ENCODE peak calls at places on chromosomes 16 and 17, in eight cellular contexts. D is PC-3, J is A549, A is mucosa of descending colon, M is prostate gland, K is colonic mucosa, O is heart left ventricle, Y is Peyer's patch. R is an unnamed sample.
A peak's percentile ranks its signal among the peaks of the same experiment; 100 is the strongest.

GRCh38 chr16:4511441-4512082 is 27.0 kb downstream of the CDIP1 start:
- DNase-seq in D (peak; percentile 44), J (peak; percentile 71), A (peak; percentile 74), M (peak; percentile 48), K (peak; percentile 55), O (peak; percentile 58), Y (peak; percentile 72), R (no peak)

GRCh38 chr17:43344700-43345099 is 54.1 kb upstream of the ARL4D start:
- DNase-seq in D (no peak), J (no peak), A (no peak), M (no peak), K (no peak), O (no peak), Y (no peak), R (no peak)

GRCh38 chr17:70378005-70378404 is 208.7 kb downstream of the KCNJ2 start:
- DNase-seq in D (no peak), J (no peak), A (no peak), M (no peak), K (no peak), O (no peak), Y (no peak), R (no peak)

GRCh38 chr17:72525225-72525988 is 404.6 kb downstream of the SOX9 start:
- DNase-seq in D (no peak), J (peak; percentile 59), A (peak; percentile 59), M (peak; percentile 55), K (peak; percentile 61), O (no peak), Y (no peak), R (no peak)

GRCh38 chr16:54928421-54929089 is 2.1 kb upstream of the IRX5 start:
- DNase-seq in D (no peak), J (peak; percentile 69), A (peak; percentile 58), M (peak; percentile 78), K (no peak), O (peak; percentile 82), Y (no peak), R (peak; percentile 63)

GRCh38 chr17:48593840-48594411 is 347 bp upstream of the HOXB5 start:
- DNase-seq in D (peak; percentile 88), J (peak; percentile 81), A (peak; percentile 85), M (peak; percentile 20), K (peak; percentile 72), O (peak; percentile 44), Y (peak; percentile 81), R (peak; percentile 83)

GRCh38 chr17:18055597-18055996 is 16.4 kb downstream of the GID4 start:
- DNase-seq in D (peak; percentile 37), J (no peak), A (no peak), M (no peak), K (no peak), O (no peak), Y (no peak), R (no peak)

GRCh38 chr17:7577327-7578199 is 1.9 kb upstream of the CD68 start:
- DNase-seq in D (no peak), J (no peak), A (peak; percentile 15), M (no peak), K (no peak), O (no peak), Y (no peak), R (no peak)

GRCh38 chr16:67163903-67164558 is 514 bp upstream of the HSF4 start:
- DNase-seq in D (no peak), J (no peak), A (no peak), M (no peak), K (peak; percentile 52), O (no peak), Y (no peak), R (no peak)

GRCh38 chr16:67166883-67167168 is 2.3 kb downstream of the HSF4 start:
- DNase-seq in D (no peak), J (no peak), A (no peak), M (no peak), K (no peak), O (no peak), Y (no peak), R (no peak)

GRCh38 chr16:67166035-67166882 is 1.7 kb downstream of the HSF4 start:
- DNase-seq in D (no peak), J (no peak), A (no peak), M (no peak), K (no peak), O (no peak), Y (no peak), R (no peak)

GRCh38 chr16:67164599-67165061 is at the start of gene HSF4:
- DNase-seq in D (no peak), J (no peak), A (peak; percentile 84), M (peak; percentile 34), K (peak; percentile 78), O (peak; percentile 71), Y (peak; percentile 83), R (peak; percentile 89)

DNA sequence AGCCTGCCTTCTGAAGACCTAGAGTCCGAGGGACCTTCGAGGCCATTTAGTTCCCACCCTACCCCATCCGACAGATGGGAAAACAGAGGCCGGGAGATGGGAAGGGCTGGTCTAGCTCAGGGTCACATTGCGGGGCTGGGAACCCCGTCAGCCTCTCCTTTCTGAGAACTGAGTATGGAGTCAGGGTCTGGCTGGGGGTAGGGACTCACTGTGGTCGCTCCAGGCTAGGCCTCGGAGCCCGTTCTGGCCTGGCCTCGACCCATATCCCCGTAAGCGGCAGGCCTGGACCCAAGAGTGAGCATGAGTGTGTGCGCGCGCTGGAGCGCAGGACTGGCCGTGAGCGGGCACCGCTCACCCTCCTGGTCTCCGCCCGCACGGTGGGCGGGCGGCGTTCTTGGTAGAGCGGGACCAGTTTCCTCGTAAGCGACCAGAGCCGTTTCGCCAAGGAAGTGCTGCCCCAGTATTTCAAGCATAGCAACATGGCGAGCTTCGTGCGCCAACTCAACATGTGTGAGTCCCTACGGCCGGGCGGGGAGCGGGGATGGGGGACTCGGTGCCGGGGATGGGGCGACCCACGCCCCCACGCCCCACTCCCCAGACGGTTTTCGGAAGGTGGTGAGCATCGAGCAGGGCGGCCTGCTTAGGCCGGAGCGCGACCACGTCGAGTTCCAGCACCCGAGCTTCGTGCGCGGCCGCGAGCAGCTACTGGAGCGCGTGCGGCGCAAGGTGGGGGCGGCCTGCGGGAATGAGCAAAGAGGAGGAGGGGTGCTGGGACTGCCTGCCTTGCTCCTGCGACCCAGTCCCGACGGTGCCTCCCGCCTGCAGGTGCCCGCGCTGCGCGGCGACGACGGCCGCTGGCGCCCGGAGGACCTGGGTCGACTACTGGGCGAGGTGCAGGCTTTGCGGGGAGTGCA is 833 bp downstream of the HSF4 start:
- DNase-seq in D (no peak), J (no peak), A (no peak), M (no peak), K (no peak), O (no peak), Y (no peak), R (no peak)
- H3K4me3 ChIP-seq in D (no peak overlapping the region), J (no peak overlapping the region), A (no peak overlapping the region), M (no peak overlapping the region), K (no peak overlapping the region), O (peak overlapping the region; percentile 59), Y (no peak overlapping the region), R (peak overlapping the region; percentile 76)

GRCh38 chr16:62249069-62249468 is 212.8 kb upstream of the CDH8 start:
- DNase-seq in D (no peak), J (no peak), A (no peak), M (no peak), K (no peak), O (no peak), Y (no peak), R (no peak)

GRCh38 chr16:62256406-62256805 is 220.2 kb upstream of the CDH8 start:
- DNase-seq in D (no peak), J (peak; percentile 4), A (no peak), M (no peak), K (no peak), O (no peak), Y (no peak), R (no peak)

GRCh38 chr16:62253926-62254325 is 217.7 kb upstream of the CDH8 start:
- DNase-seq in D (no peak), J (no peak), A (no peak), M (peak; percentile 15), K (no peak), O (no peak), Y (no peak), R (no peak)

DNA sequence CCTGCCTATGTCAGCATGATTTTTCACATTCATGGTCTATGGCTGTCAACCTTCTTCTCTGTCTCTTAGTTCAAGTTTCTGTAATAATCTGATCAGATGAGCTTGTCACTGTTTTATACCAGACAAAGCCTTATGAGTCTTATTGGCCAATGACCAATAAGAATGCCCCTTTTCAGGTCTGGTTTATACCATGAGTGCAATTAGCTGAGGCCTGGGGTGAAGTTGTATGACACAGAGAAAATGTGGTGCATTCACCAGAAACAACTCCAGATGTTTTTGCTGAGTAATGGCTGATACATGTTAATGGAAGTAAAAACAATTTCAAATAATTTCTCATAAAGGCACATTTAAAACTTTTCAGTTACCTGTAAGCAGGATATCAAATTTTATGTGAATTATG is 218.6 kb upstream of the CDH8 start:
- DNase-seq in D (no peak), J (no peak), A (no peak), M (no peak), K (no peak), O (no peak), Y (no peak), R (no peak)
- H3K4me1 ChIP-seq in D (no peaks in the 10 kb centered on the region), J (no peaks in the 10 kb centered on the region), A (no peaks in the 10 kb centered on the region), M (no peaks in the 10 kb centered on the region), K (no peaks in the 10 kb centered on the region), O (no peaks in the 10 kb centered on the region), Y (no peaks in the 10 kb centered on the region), R (no peaks in the 10 kb centered on the region)

DNA sequence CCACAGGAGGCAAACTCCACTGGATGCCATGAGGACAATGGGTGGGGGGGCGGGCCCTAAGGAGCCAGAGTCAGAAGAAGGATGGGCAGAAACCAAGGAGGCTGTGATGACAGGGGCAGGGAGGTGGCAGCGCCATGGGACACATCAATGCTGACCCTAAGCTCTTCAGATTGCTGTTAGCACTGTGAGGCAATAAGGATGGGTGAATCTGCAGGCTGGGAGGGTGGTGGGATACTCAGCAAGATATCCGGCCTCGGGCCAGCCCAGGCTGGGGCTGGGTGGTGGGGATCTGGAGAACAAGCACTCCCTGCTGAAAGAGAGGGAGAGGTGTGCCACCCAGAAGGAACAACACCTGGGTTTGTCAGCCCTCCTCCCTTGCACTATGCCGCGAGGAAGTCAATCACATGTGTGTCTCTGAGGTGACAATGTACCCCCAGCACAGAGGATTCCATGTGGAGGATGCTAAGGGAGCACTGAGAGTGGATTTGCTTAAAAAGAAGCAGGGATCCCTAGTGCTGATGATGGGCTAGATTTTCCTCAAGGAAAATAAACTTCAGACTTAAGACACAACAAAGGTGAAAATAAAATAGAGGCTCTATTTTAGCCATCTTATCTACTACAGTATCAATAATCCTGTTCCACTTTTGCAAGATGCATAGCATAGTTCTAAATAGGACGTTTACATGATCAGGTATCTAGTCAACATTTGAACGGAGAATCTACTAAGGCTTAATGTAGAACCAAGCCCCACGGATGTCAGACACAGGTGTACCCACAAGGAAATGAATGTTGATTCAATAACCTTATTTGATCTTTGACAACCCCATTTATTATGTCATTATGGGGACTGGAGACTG is 22.6 kb downstream of the SMPD3 start:
- DNase-seq in D (no peak), J (no peak), A (no peak), M (no peak), K (no peak), O (no peak), Y (no peak), R (no peak)
- TF ChIP-seq CTCF in D (no peak), J (no peak), A (no peak), M (no peak), K (no peak), O (no peak), Y (no peak), R (no peak)

GRCh38 chr17:81996232-81996756 is 18.9 kb downstream of the ASPSCR1 start:
- DNase-seq in D (no peak), J (no peak), A (no peak), M (no peak), K (no peak), O (no peak), Y (no peak), R (peak; percentile 9)

GRCh38 chr17:81995463-81996231 is 18.2 kb downstream of the ASPSCR1 start:
- DNase-seq in D (no peak), J (no peak), A (no peak), M (no peak), K (no peak), O (no peak), Y (no peak), R (peak; percentile 48)

GRCh38 chr17:81994593-81995462 is 17.4 kb downstream of the ASPSCR1 start:
- DNase-seq in D (no peak), J (no peak), A (no peak), M (no peak), K (no peak), O (no peak), Y (no peak), R (peak; percentile 10)

GRCh38 chr17:81991684-81992513 is 14.5 kb downstream of the ASPSCR1 start:
- DNase-seq in D (peak; percentile 86), J (peak; percentile 50), A (peak; percentile 92), M (peak; percentile 87), K (peak; percentile 92), O (peak; percentile 75), Y (peak; percentile 93), R (peak; percentile 86)

GRCh38 chr17:81993726-81994592 is 16.5 kb downstream of the ASPSCR1 start:
- DNase-seq in D (no peak), J (no peak), A (no peak), M (no peak), K (no peak), O (no peak), Y (no peak), R (peak; percentile 39)
- H3K4me3 ChIP-seq in D (no peak overlapping the region), J (no peak overlapping the region), A (no peak overlapping the region), M (no peak overlapping the region), K (no peak overlapping the region), O (no peak overlapping the region), Y (no peak overlapping the region), R (no peak overlapping the region)

R was measured in psoas muscle.